ENCODE peak calls at places on chromosomes 7 and 10, in five cellular contexts. H, Z, U, W and Y are unnamed samples.
A peak's percentile ranks its signal among the peaks of the same experiment; 100 is the strongest.

GRCh38 chr7:77460057-77460486 is 43.9 kb upstream of the GSAP start:
- DNase-seq in Z (peak; percentile 28), H (no peak), W (no peak), U (no peak), Y (no peak)

GRCh38 chr7:30556854-30557644 is 37.6 kb upstream of the GARS1 start:
- DNase-seq in Z (no peak), W (no peak), H (no peak), U (no peak), Y (no peak)

GRCh38 chr7:27220440-27220955 is 20.6 kb upstream of the HOXA13 start:
- DNase-seq in H (no peak), Z (no peak), U (no peak), W (no peak), Y (no peak)

GRCh38 chr7:41010967-41011366 is 691.9 kb downstream of the INHBA start:
- DNase-seq in W (no peak), Z (no peak), H (no peak), U (no peak), Y (peak; percentile 70)

GRCh38 chr7:44958645-44959344 is 20.0 kb downstream of the MYO1G start:
- DNase-seq in U (no peak), Z (peak; percentile 30), W (no peak), H (no peak), Y (no peak)

GRCh38 chr7:95028683-95029082 is 121.3 kb downstream of the PPP1R9A start:
- DNase-seq in U (no peak), H (no peak), Z (no peak), W (no peak), Y (no peak)

GRCh38 chr10:74081192-74081803 is 69.3 kb downstream of the AP3M1 start:
- DNase-seq in W (peak; percentile 55), H (no peak), U (peak; percentile 83), Z (peak; percentile 73), Y (peak; percentile 75)

GRCh38 chr7:84043661-84044191 is 150.9 kb downstream of the SEMA3A start:
- DNase-seq in H (no peak), U (no peak), Z (no peak), W (no peak), Y (no peak)

GRCh38 chr7:2717905-2718702 is 30.1 kb downstream of the AMZ1 start:
- DNase-seq in W (peak; percentile 52), U (no peak), H (no peak), Z (no peak), Y (no peak)

GRCh38 chr10:13118784-13119133 is 18.8 kb downstream of the OPTN start:
- DNase-seq in Z (no peak), U (no peak), H (no peak), W (no peak), Y (no peak)

GRCh38 chr7:5997210-5997808 is 11.5 kb downstream of the PMS2 start:
- DNase-seq in U (peak; percentile 63), Z (peak; percentile 73), W (peak; percentile 35), H (no peak), Y (peak; percentile 74)

GRCh38 chr10:60981012-60981411 is 37.0 kb upstream of the RHOBTB1 start:
- DNase-seq in W (no peak), Z (no peak), U (no peak), H (no peak), Y (no peak)

GRCh38 chr7:91356915-91357314 is 92.7 kb downstream of the FZD1 start:
- DNase-seq in U (no peak), H (no peak), Z (no peak), W (no peak), Y (no peak)

GRCh38 chr7:72336887-72337821 is 75.0 kb downstream of the CALN1 start:
- DNase-seq in H (no peak), W (no peak), U (no peak), Z (no peak), Y (no peak)
- TF ChIP-seq MYC in H (no peak), W (no peak), U (no peak), Z (no peak), Y (no peak)

GRCh38 chr10:80485410-80486135 is 31.5 kb downstream of the TSPAN14 start:
- DNase-seq in H (no peak), W (no peak), U (no peak), Z (peak; percentile 58), Y (no peak)

GRCh38 chr10:80486785-80487421 is 32.8 kb downstream of the TSPAN14 start:
- DNase-seq in H (no peak), Z (no peak), W (no peak), U (no peak), Y (no peak)

GRCh38 chr10:80484677-80485409 is 30.7 kb downstream of the TSPAN14 start:
- DNase-seq in Z (no peak), H (no peak), W (no peak), U (no peak), Y (no peak)

GRCh38 chr10:80487422-80487785 is 33.3 kb downstream of the TSPAN14 start:
- DNase-seq in Z (no peak), H (no peak), U (no peak), W (no peak), Y (no peak)

DNA sequence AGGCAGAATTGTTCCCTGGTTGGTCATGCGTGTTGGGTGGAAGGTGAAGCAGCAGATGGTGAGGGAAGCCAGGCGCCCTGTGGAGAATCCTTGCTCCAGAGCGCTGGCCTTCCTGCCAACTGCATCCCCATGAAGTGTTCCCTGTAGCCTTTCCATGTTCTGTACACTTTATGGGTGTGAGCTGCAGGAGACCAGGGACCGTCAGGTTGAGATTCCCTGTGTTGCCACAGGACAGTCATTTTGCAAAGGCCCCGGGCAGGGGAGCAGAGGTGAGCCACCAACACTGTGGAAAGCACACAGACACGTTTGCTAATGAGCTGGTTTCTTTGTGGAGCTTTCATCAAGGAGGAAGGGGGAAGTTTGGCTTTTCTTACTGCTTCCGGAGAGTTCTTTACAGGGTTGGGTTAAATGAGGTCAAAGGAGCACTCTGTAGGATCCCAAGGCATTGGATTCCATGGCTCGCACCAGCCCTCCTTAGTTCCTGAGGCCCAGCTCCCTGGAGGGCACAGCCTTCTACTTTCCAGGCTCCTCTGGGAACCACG is 32.1 kb downstream of the TSPAN14 start:
- DNase-seq in W (no peak), U (no peak), Z (peak; percentile 74), H (no peak), Y (no peak)
- TF ChIP-seq MYC in W (no peak), U (no peak), Z (no peak), H (no peak), Y (no peak)

GRCh38 chr10:21401196-21401595 is 124.3 kb downstream of the SKIDA1 start:
- DNase-seq in W (no peak), Z (no peak), U (no peak), H (no peak), Y (no peak)

GRCh38 chr10:21396889-21397288 is 128.6 kb downstream of the SKIDA1 start:
- DNase-seq in Z (no peak), U (no peak), H (no peak), W (no peak), Y (peak; percentile 13)

GRCh38 chr10:21399392-21400015 is 126.0 kb downstream of the SKIDA1 start:
- DNase-seq in H (no peak), U (peak; percentile 34), Z (no peak), W (no peak), Y (peak; percentile 50)

GRCh38 chr10:21402606-21403083 is 122.8 kb downstream of the SKIDA1 start:
- DNase-seq in U (no peak), Z (no peak), W (no peak), H (no peak), Y (no peak)

DNA sequence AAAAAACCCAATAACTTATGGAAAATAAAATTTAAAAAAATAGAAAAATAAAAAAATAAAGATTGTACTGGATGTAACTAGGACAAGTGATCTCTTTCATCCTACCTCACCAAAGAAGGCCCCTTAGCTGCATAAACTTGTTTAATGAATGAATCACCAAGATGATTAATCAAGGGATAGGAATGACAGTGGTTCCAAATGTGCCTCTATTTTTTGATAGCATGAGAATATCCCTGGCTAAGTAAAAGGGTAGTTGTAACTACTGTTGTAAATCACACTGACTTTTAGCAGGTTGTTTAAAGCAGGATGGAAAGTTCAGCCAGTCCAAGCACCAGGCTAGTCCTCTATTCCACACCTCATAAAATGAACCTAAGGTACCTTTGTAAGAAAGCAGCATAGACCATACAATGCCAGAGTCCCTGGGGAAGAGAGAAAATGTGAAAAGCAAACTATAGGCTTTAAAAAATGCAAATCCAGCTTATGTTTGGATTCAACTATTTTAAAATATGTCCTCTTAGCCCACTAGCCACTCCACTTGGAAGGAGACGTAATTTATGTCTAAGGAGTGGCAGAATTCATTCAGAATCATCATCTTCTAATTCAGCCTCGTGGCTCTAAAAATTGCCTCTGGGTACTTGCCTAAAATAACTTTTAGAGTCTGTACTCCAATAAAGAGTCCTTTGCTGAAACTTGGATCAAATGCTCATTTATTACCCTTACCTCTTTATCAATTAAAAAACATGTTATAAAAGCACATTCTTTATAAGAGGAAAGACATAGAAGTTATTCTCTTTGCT is 126.7 kb downstream of the SKIDA1 start:
- DNase-seq in H (no peak), W (no peak), Z (no peak), U (peak; percentile 28), Y (no peak)
- TF ChIP-seq MYC in H (no peak), W (no peak), Z (no peak), U (no peak), Y (no peak)

GRCh38 chr10:94673614-94674321 is 9.8 kb upstream of the CYP2C18 start:
- DNase-seq in H (no peak), U (no peak), W (no peak), Z (no peak), Y (no peak)
- TF ChIP-seq MYC in H (no peak), U (no peak), W (no peak), Z (no peak), Y (no peak)

DNA sequence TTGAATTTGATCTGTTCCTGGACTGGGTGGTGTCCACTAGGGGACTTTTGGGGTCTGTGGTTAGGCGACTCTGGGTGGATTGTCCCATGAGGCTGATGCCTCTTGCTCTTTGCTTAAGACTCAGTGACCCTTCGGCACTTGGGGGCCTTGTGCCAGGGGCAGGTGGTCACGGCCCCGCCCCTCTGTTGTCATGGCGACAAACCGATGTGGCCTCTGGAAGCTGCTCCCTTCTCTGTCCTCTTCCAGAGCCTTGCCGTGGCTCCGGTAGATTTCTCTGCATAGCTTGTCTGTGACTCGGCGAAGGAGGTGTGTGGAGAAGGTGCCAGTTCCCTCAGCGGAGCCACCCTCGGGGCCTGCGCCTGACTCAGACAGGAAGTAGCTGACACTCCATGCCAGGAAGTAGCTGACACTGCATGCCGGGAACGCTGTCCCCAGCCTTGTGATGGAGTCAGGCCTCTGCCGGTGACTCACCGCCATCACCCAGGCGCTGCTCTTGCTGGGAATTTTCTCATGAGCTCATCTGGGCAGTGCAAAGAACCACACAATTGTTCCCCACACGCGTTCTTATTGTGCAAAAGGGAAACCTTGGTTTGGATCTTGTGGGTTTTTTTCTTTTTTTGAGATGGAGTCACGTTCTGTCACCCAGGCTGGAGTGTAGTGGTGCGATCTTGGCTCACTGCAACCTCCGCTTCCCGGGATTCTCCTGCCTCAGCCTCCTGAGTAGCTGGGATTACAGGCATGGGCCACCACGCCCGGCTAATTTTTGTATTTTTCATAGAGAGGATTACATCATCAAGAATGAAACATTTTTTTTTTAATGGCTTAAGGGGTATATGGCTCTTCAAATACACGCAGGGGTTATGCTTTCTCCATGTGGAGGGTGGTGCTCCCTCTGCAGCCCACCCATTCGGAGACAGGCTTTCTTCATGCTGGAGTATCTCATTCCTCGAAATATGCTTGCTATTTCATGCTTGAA is 72.6 kb downstream of the PFKFB3 start:
- DNase-seq in Z (peak; percentile 93), W (peak; percentile 42), U (peak; percentile 96), H (peak; percentile 49), Y (peak; percentile 94)
- TF ChIP-seq MYC in Z (peak; percentile 52), W (peak; percentile 40), U (peak; percentile 40), H (no peak), Y (peak; percentile 88)